ENCODE peak calls at places on chromosomes 3 and 15, in six cellular contexts. One of them, this sample, is unnamed.

GRCh38 chr15:38002883-38003477 is 68.5 kb downstream of the TMCO5A start:
- DNase-seq in WERI-Rb-1: peak; percentile 62
- DNase-seq in cardiac muscle cell: peak; percentile 88
- DNase-seq in keratinocyte: peak; percentile 23
- DNase-seq in breast epithelium: no peak
- DNase-seq in mammary epithelial cell: peak; percentile 62
- DNase-seq in this sample: peak; percentile 34

GRCh38 chr3:133237380-133237779 is 162.5 kb upstream of the BFSP2 start:
- DNase-seq in WERI-Rb-1: no peak
- DNase-seq in cardiac muscle cell: peak; percentile 51
- DNase-seq in keratinocyte: no peak
- DNase-seq in breast epithelium: no peak
- DNase-seq in mammary epithelial cell: no peak
- DNase-seq in this sample: no peak

GRCh38 chr3:118628704-118629341 is 405.8 kb downstream of the IGSF11 start:
- DNase-seq in WERI-Rb-1: peak; percentile 66
- DNase-seq in cardiac muscle cell: peak; percentile 57
- DNase-seq in keratinocyte: peak; percentile 23
- DNase-seq in breast epithelium: no peak
- DNase-seq in mammary epithelial cell: peak; percentile 52
- DNase-seq in this sample: peak; percentile 69

GRCh38 chr3:47825590-47825989 is 22.7 kb downstream of the DHX30 start:
- DNase-seq in WERI-Rb-1: no peak
- DNase-seq in cardiac muscle cell: no peak
- DNase-seq in keratinocyte: no peak
- DNase-seq in breast epithelium: no peak
- DNase-seq in mammary epithelial cell: no peak
- DNase-seq in this sample: no peak

GRCh38 chr3:172629470-172629869 is 81.4 kb downstream of the NCEH1 start:
- DNase-seq in WERI-Rb-1: no peak
- DNase-seq in cardiac muscle cell: no peak
- DNase-seq in keratinocyte: no peak
- DNase-seq in breast epithelium: no peak
- DNase-seq in mammary epithelial cell: no peak
- DNase-seq in this sample: no peak

GRCh38 chr15:38129531-38130199 is 123.0 kb upstream of the SPRED1 start:
- DNase-seq in WERI-Rb-1: no peak
- DNase-seq in cardiac muscle cell: peak; percentile 100
- DNase-seq in keratinocyte: peak; percentile 82
- DNase-seq in breast epithelium: no peak
- DNase-seq in mammary epithelial cell: peak; percentile 93
- DNase-seq in this sample: peak; percentile 81

GRCh38 chr3:149662240-149662887 is 4.5 kb upstream of the WWTR1 start:
- DNase-seq in WERI-Rb-1: no peak
- DNase-seq in cardiac muscle cell: no peak
- DNase-seq in keratinocyte: no peak
- DNase-seq in breast epithelium: no peak
- DNase-seq in mammary epithelial cell: no peak
- DNase-seq in this sample: no peak

GRCh38 chr15:52784799-52785671 is 5.1 kb downstream of the ONECUT1 start:
- DNase-seq in WERI-Rb-1: peak; percentile 40
- DNase-seq in cardiac muscle cell: no peak
- DNase-seq in keratinocyte: no peak
- DNase-seq in breast epithelium: no peak
- DNase-seq in mammary epithelial cell: no peak
- DNase-seq in this sample: no peak

GRCh38 chr3:65587650-65588439 is 450.9 kb downstream of the MAGI1 start:
- DNase-seq in WERI-Rb-1: no peak
- DNase-seq in cardiac muscle cell: no peak
- DNase-seq in keratinocyte: no peak
- DNase-seq in breast epithelium: no peak
- DNase-seq in mammary epithelial cell: no peak
- DNase-seq in this sample: no peak

GRCh38 chr3:129690963-129691362 is 84.5 kb upstream of the PLXND1 start:
- DNase-seq in WERI-Rb-1: peak; percentile 24
- DNase-seq in cardiac muscle cell: no peak
- DNase-seq in keratinocyte: no peak
- DNase-seq in breast epithelium: no peak
- DNase-seq in mammary epithelial cell: no peak
- DNase-seq in this sample: no peak

GRCh38 chr3:7385635-7386034 is 524.7 kb downstream of the GRM7 start:
- DNase-seq in WERI-Rb-1: no peak
- DNase-seq in cardiac muscle cell: peak; percentile 16
- DNase-seq in keratinocyte: no peak
- DNase-seq in breast epithelium: no peak
- DNase-seq in mammary epithelial cell: no peak
- DNase-seq in this sample: no peak

GRCh38 chr3:56878046-56878445 is 76.3 kb upstream of the ARHGEF3 start:
- DNase-seq in WERI-Rb-1: no peak
- DNase-seq in cardiac muscle cell: peak; percentile 62
- DNase-seq in keratinocyte: no peak
- DNase-seq in breast epithelium: no peak
- DNase-seq in mammary epithelial cell: no peak
- DNase-seq in this sample: no peak

GRCh38 chr15:66789029-66790025 is 87.3 kb downstream of the SMAD6 start:
- DNase-seq in WERI-Rb-1: peak; percentile 37
- DNase-seq in cardiac muscle cell: peak; percentile 84
- DNase-seq in keratinocyte: no peak
- DNase-seq in breast epithelium: no peak
- DNase-seq in mammary epithelial cell: no peak
- DNase-seq in this sample: no peak

GRCh38 chr3:38580450-38581382 is 68.8 kb downstream of the SCN5A start:
- DNase-seq in WERI-Rb-1: peak; percentile 4
- DNase-seq in cardiac muscle cell: no peak
- DNase-seq in keratinocyte: no peak
- DNase-seq in breast epithelium: no peak
- DNase-seq in mammary epithelial cell: no peak
- DNase-seq in this sample: no peak

GRCh38 chr3:120399372-120399771 is 50.2 kb upstream of the LRRC58 start:
- DNase-seq in WERI-Rb-1: no peak
- DNase-seq in cardiac muscle cell: no peak
- DNase-seq in keratinocyte: no peak
- DNase-seq in breast epithelium: no peak
- DNase-seq in mammary epithelial cell: no peak
- DNase-seq in this sample: no peak

GRCh38 chr3:182843478-182843877 is 50.2 kb downstream of the ATP11B start:
- DNase-seq in WERI-Rb-1: no peak
- DNase-seq in cardiac muscle cell: no peak
- DNase-seq in keratinocyte: no peak
- DNase-seq in breast epithelium: no peak
- DNase-seq in mammary epithelial cell: no peak
- DNase-seq in this sample: no peak

GRCh38 chr3:190384241-190384863 is 3.6 kb upstream of the CLDN16 start:
- DNase-seq in WERI-Rb-1: peak; percentile 52
- DNase-seq in cardiac muscle cell: peak; percentile 60
- DNase-seq in keratinocyte: peak; percentile 76
- DNase-seq in breast epithelium: no peak
- DNase-seq in mammary epithelial cell: peak; percentile 90
- DNase-seq in this sample: peak; percentile 67

GRCh38 chr15:90857337-90857736 is 11.1 kb upstream of the FURIN start:
- DNase-seq in WERI-Rb-1: no peak
- DNase-seq in cardiac muscle cell: no peak
- DNase-seq in keratinocyte: no peak
- DNase-seq in breast epithelium: no peak
- DNase-seq in mammary epithelial cell: no peak
- DNase-seq in this sample: no peak

GRCh38 chr15:33915571-33916407 is 52.5 kb upstream of the CHRM5 start:
- DNase-seq in WERI-Rb-1: peak; percentile 23
- DNase-seq in cardiac muscle cell: no peak
- DNase-seq in keratinocyte: peak; percentile 5
- DNase-seq in breast epithelium: no peak
- DNase-seq in mammary epithelial cell: peak; percentile 54
- DNase-seq in this sample: no peak

GRCh38 chr15:70379134-70379533 is 281.4 kb upstream of the TLE3 start:
- DNase-seq in WERI-Rb-1: no peak
- DNase-seq in cardiac muscle cell: no peak
- DNase-seq in keratinocyte: no peak
- DNase-seq in breast epithelium: no peak
- DNase-seq in mammary epithelial cell: no peak
- DNase-seq in this sample: no peak

GRCh38 chr3:157606392-157607197 is 103.4 kb upstream of the VEPH1 start:
- DNase-seq in WERI-Rb-1: peak; percentile 88
- DNase-seq in cardiac muscle cell: peak; percentile 84
- DNase-seq in keratinocyte: no peak
- DNase-seq in breast epithelium: peak; percentile 56
- DNase-seq in mammary epithelial cell: peak; percentile 47
- DNase-seq in this sample: peak; percentile 64

GRCh38 chr15:71275098-71275497 is 159.8 kb downstream of the THSD4 start:
- DNase-seq in WERI-Rb-1: no peak
- DNase-seq in cardiac muscle cell: peak; percentile 55
- DNase-seq in keratinocyte: no peak
- DNase-seq in breast epithelium: no peak
- DNase-seq in mammary epithelial cell: peak; percentile 62
- DNase-seq in this sample: peak; percentile 45

GRCh38 chr3:53773586-53774368 is 72.4 kb downstream of the CHDH start:
- DNase-seq in WERI-Rb-1: no peak
- DNase-seq in cardiac muscle cell: peak; percentile 89
- DNase-seq in keratinocyte: no peak
- DNase-seq in breast epithelium: no peak
- DNase-seq in mammary epithelial cell: peak; percentile 40
- DNase-seq in this sample: no peak

DNA sequence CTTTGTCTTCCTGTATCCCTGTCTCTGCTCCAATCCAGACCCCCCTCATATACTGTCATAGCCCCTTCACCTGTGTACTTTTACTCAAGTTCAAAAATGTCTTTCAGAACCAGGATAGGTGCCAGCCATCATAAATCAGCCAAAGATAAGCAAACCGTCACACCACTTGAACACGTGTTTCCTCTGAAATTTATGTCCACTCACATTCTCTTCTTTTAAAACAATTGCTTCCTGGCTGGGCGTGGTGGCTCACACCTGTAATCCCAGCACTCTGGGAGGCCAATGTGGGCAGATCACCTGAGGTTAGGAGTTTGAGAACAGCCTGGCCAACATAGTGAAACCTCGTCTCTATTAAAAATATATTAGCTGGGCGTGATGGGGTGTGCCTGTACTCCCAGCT is 74.1 kb downstream of the IGF2BP2 start:
- DNase-seq in WERI-Rb-1: no peak
- DNase-seq in cardiac muscle cell: no peak
- DNase-seq in keratinocyte: no peak
- DNase-seq in breast epithelium: no peak
- DNase-seq in mammary epithelial cell: no peak
- DNase-seq in this sample: no peak
- H3K27ac ChIP-seq in WERI-Rb-1: no peak overlapping the region
- H3K27ac ChIP-seq in cardiac muscle cell: no peak overlapping the region
- H3K27ac ChIP-seq in keratinocyte: no peak overlapping the region
- H3K27ac ChIP-seq in breast epithelium: no peak overlapping the region
- H3K27ac ChIP-seq in mammary epithelial cell: no peak overlapping the region
- H3K27ac ChIP-seq in this sample: no peak overlapping the region

GRCh38 chr3:184557348-184557950 is 4.1 kb upstream of the EPHB3 start:
- DNase-seq in WERI-Rb-1: no peak
- DNase-seq in cardiac muscle cell: no peak
- DNase-seq in keratinocyte: no peak
- DNase-seq in breast epithelium: no peak
- DNase-seq in mammary epithelial cell: no peak
- DNase-seq in this sample: no peak

GRCh38 chr3:184558726-184559125 is 2.9 kb upstream of the EPHB3 start:
- DNase-seq in WERI-Rb-1: no peak
- DNase-seq in cardiac muscle cell: no peak
- DNase-seq in keratinocyte: no peak
- DNase-seq in breast epithelium: no peak
- DNase-seq in mammary epithelial cell: no peak
- DNase-seq in this sample: no peak

GRCh38 chr3:184560992-184561328 is 625 bp upstream of the EPHB3 start:
- DNase-seq in WERI-Rb-1: no peak
- DNase-seq in cardiac muscle cell: no peak
- DNase-seq in keratinocyte: peak; percentile 42
- DNase-seq in breast epithelium: no peak
- DNase-seq in mammary epithelial cell: no peak
- DNase-seq in this sample: no peak

GRCh38 chr3:184560531-184560930 is 1.1 kb upstream of the EPHB3 start:
- DNase-seq in WERI-Rb-1: no peak
- DNase-seq in cardiac muscle cell: no peak
- DNase-seq in keratinocyte: no peak
- DNase-seq in breast epithelium: no peak
- DNase-seq in mammary epithelial cell: no peak
- DNase-seq in this sample: no peak

DNA sequence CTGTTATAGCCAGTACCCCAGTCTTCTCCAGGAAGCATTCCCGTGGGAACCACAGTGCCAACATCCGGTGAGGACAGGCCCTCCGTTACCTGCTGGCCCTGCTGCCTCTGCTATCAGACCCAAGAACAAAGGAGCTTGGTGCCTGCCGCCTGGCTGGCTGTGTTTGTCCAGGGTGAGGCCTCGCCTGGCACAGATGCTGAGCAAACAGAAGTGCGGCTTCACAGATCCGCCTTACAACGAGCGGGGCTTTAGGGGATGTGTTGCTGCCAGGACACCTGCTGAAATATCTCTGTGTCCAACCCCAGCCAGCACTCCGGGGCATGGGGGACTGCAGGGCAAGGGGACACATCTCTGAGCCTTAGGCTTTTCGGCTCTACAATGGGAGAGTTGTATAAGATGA is 2.2 kb upstream of the EPHB3 start:
- DNase-seq in WERI-Rb-1: no peak
- DNase-seq in cardiac muscle cell: no peak
- DNase-seq in keratinocyte: no peak
- DNase-seq in breast epithelium: no peak
- DNase-seq in mammary epithelial cell: no peak
- DNase-seq in this sample: no peak
- TF ChIP-seq CTCF in WERI-Rb-1: no peak
- TF ChIP-seq CTCF in cardiac muscle cell: no peak
- TF ChIP-seq CTCF in keratinocyte: no peak
- TF ChIP-seq CTCF in breast epithelium: no peak
- TF ChIP-seq CTCF in mammary epithelial cell: no peak
- TF ChIP-seq CTCF in this sample: no peak

GRCh38 chr15:89630974-89631901 is 24.0 kb downstream of the KIF7 start:
- DNase-seq in WERI-Rb-1: no peak
- DNase-seq in cardiac muscle cell: no peak
- DNase-seq in keratinocyte: no peak
- DNase-seq in breast epithelium: no peak
- DNase-seq in mammary epithelial cell: no peak
- DNase-seq in this sample: no peak
- H3K27ac ChIP-seq in WERI-Rb-1: no peak overlapping the region
- H3K27ac ChIP-seq in cardiac muscle cell: no peak overlapping the region
- H3K27ac ChIP-seq in keratinocyte: no peak overlapping the region
- H3K27ac ChIP-seq in breast epithelium: no peak overlapping the region
- H3K27ac ChIP-seq in mammary epithelial cell: no peak overlapping the region
- H3K27ac ChIP-seq in this sample: peak overlapping the region; percentile 6

GRCh38 chr3:42177801-42178150 is 86.6 kb downstream of the TRAK1 start:
- DNase-seq in WERI-Rb-1: no peak
- DNase-seq in cardiac muscle cell: no peak
- DNase-seq in keratinocyte: no peak
- DNase-seq in breast epithelium: no peak
- DNase-seq in mammary epithelial cell: no peak
- DNase-seq in this sample: no peak

GRCh38 chr3:42176635-42177034 is 85.5 kb downstream of the TRAK1 start:
- DNase-seq in WERI-Rb-1: no peak
- DNase-seq in cardiac muscle cell: no peak
- DNase-seq in keratinocyte: no peak
- DNase-seq in breast epithelium: no peak
- DNase-seq in mammary epithelial cell: no peak
- DNase-seq in this sample: no peak

GRCh38 chr3:42174679-42175660 is 83.8 kb downstream of the TRAK1 start:
- DNase-seq in WERI-Rb-1: no peak
- DNase-seq in cardiac muscle cell: no peak
- DNase-seq in keratinocyte: no peak
- DNase-seq in breast epithelium: no peak
- DNase-seq in mammary epithelial cell: no peak
- DNase-seq in this sample: no peak

GRCh38 chr3:42177068-42177800 is 86.1 kb downstream of the TRAK1 start:
- DNase-seq in WERI-Rb-1: no peak
- DNase-seq in cardiac muscle cell: no peak
- DNase-seq in keratinocyte: no peak
- DNase-seq in breast epithelium: no peak
- DNase-seq in mammary epithelial cell: no peak
- DNase-seq in this sample: no peak

GRCh38 chr3:42175841-42176240 is 84.7 kb downstream of the TRAK1 start:
- DNase-seq in WERI-Rb-1: no peak
- DNase-seq in cardiac muscle cell: no peak
- DNase-seq in keratinocyte: no peak
- DNase-seq in breast epithelium: no peak
- DNase-seq in mammary epithelial cell: no peak
- DNase-seq in this sample: no peak
- TF ChIP-seq CTCF in WERI-Rb-1: no peak
- TF ChIP-seq CTCF in cardiac muscle cell: no peak
- TF ChIP-seq CTCF in keratinocyte: no peak
- TF ChIP-seq CTCF in breast epithelium: no peak
- TF ChIP-seq CTCF in mammary epithelial cell: no peak
- TF ChIP-seq CTCF in this sample: no peak